ENCODE peak calls at places on chromosome 3, in five cellular contexts. C, W, R, S and V are unnamed samples.

GRCh38 chr3:1404270-1404669 is 311.4 kb downstream of the CNTN6 start:
- DNase-seq in C (peak; percentile 37), W (peak; percentile 42), R (no peak), S (no peak), V (peak; percentile 72)

GRCh38 chr3:11655188-11655928 is 11.6 kb upstream of the VGLL4 start:
- DNase-seq in C (no peak), W (peak; percentile 23), R (no peak), S (no peak), V (no peak)

GRCh38 chr3:37628711-37629301 is 232.9 kb upstream of the CTDSPL start:
- DNase-seq in C (peak; percentile 5), W (no peak), R (no peak), S (no peak), V (peak; percentile 62)

GRCh38 chr3:105686324-105686897 is 182.4 kb downstream of the CBLB start:
- DNase-seq in C (peak; percentile 50), W (peak; percentile 45), R (peak; percentile 23), S (no peak), V (peak; percentile 26)

GRCh38 chr3:42226470-42227425 is 39.2 kb downstream of the CCK start:
- DNase-seq in C (no peak), W (no peak), R (no peak), S (no peak), V (no peak)

GRCh38 chr3:154182322-154182922 is 61.2 kb downstream of the ARHGEF26 start:
- DNase-seq in C (no peak), W (no peak), R (no peak), S (no peak), V (no peak)

GRCh38 chr3:12187448-12188327 is 29.0 kb upstream of the TIMP4 start:
- DNase-seq in C (peak; percentile 66), W (no peak), R (no peak), S (no peak), V (peak; percentile 74)

GRCh38 chr3:106963446-106963845 is 413.8 kb upstream of the CCDC54 start:
- DNase-seq in C (peak; percentile 50), W (no peak), R (no peak), S (no peak), V (peak; percentile 84)

GRCh38 chr3:69740103-69741021 is 1.1 kb downstream of the MITF start:
- DNase-seq in C (no peak), W (peak; percentile 26), R (no peak), S (no peak), V (no peak)

GRCh38 chr3:189748046-189748445 is 116.9 kb downstream of the TP63 start:
- DNase-seq in C (no peak), W (no peak), R (no peak), S (no peak), V (no peak)

GRCh38 chr3:9217784-9218513 is 31.5 kb downstream of the SRGAP3 start:
- DNase-seq in C (no peak), W (no peak), R (no peak), S (no peak), V (no peak)

GRCh38 chr3:126050050-126050392 is 33.9 kb downstream of the SLC41A3 start:
- DNase-seq in C (no peak), W (no peak), R (no peak), S (no peak), V (no peak)

GRCh38 chr3:48563382-48563918 is at the start of gene UCN2:
- DNase-seq in C (peak; percentile 62), W (no peak), R (no peak), S (no peak), V (peak; percentile 47)

GRCh38 chr3:124887177-124887995 is at the start of gene ITGB5:
- DNase-seq in C (peak; percentile 82), W (no peak), R (no peak), S (no peak), V (peak; percentile 67)

GRCh38 chr3:183845608-183846288 is 20.4 kb upstream of the MAP6D1 start:
- DNase-seq in C (no peak), W (no peak), R (no peak), S (no peak), V (no peak)

GRCh38 chr3:104628185-104628789 is 738.4 kb upstream of the ALCAM start:
- DNase-seq in C (peak; percentile 69), W (peak; percentile 36), R (no peak), S (no peak), V (peak; percentile 65)

GRCh38 chr3:187858086-187858485 is 112.8 kb upstream of the BCL6 start:
- DNase-seq in C (peak; percentile 20), W (no peak), R (no peak), S (no peak), V (no peak)

GRCh38 chr3:53147161-53147902 is 13.7 kb upstream of the PRKCD start:
- DNase-seq in C (no peak), W (no peak), R (no peak), S (no peak), V (no peak)

GRCh38 chr3:23202203-23202920 is 765 bp upstream of the UBE2E2 start:
- DNase-seq in C (peak; percentile 24), W (no peak), R (no peak), S (no peak), V (peak; percentile 19)

GRCh38 chr3:129890125-129890524 is 3.4 kb downstream of the TMCC1 start:
- DNase-seq in C (no peak), W (no peak), R (no peak), S (no peak), V (no peak)

GRCh38 chr3:112302061-112302830 is 8.2 kb upstream of the SLC9C1 start:
- DNase-seq in C (no peak), W (no peak), R (no peak), S (no peak), V (no peak)

GRCh38 chr3:31668258-31668657 is 135.5 kb downstream of the STT3B start:
- DNase-seq in C (no peak), W (no peak), R (no peak), S (no peak), V (no peak)

GRCh38 chr3:117135207-117135606 is 425.6 kb downstream of the TUSC7 start:
- DNase-seq in C (no peak), W (no peak), R (no peak), S (no peak), V (no peak)

GRCh38 chr3:149527531-149528343 is 53.2 kb downstream of the TM4SF4 start:
- DNase-seq in C (no peak), W (no peak), R (no peak), S (no peak), V (peak; percentile 51)

GRCh38 chr3:123008808-123009207 is 18.8 kb downstream of the SEMA5B start:
- DNase-seq in C (no peak), W (no peak), R (no peak), S (no peak), V (no peak)